ENCODE peak calls at places on chromosomes 7 and 10, in four cellular contexts. One of them, this sample, is unnamed.

GRCh38 chr7:82677064-82677463 is 233.5 kb upstream of the CACNA2D1 start:
- DNase-seq in HL-60: no peak
- DNase-seq in OCI-LY7: peak
- DNase-seq in psoas muscle: no peak
- DNase-seq in this sample: no peak

GRCh38 chr7:107327986-107328569 is 141.8 kb upstream of the GPR22 start:
- DNase-seq in psoas muscle: no peak
- DNase-seq in HL-60: no peak
- DNase-seq in OCI-LY7: no peak
- DNase-seq in this sample: no peak

GRCh38 chr10:31346953-31347352 is 27.9 kb downstream of the ZEB1 start:
- DNase-seq in HL-60: no peak
- DNase-seq in OCI-LY7: no peak
- DNase-seq in psoas muscle: no peak
- DNase-seq in this sample: no peak

GRCh38 chr7:146090023-146090645 is 26.5 kb upstream of the CNTNAP2 start:
- DNase-seq in psoas muscle: no peak
- DNase-seq in HL-60: peak
- DNase-seq in OCI-LY7: peak
- DNase-seq in this sample: no peak

GRCh38 chr7:93476491-93477344 is 97.8 kb downstream of the CALCR start:
- DNase-seq in HL-60: no peak
- DNase-seq in psoas muscle: no peak
- DNase-seq in OCI-LY7: no peak
- DNase-seq in this sample: no peak

GRCh38 chr7:134458341-134458805 is 527 bp downstream of the AKR1B1 start:
- DNase-seq in HL-60: peak
- DNase-seq in OCI-LY7: peak
- DNase-seq in psoas muscle: peak
- DNase-seq in this sample: peak

GRCh38 chr10:43448742-43449141 is 11.8 kb downstream of the ZNF487 start:
- DNase-seq in HL-60: peak
- DNase-seq in psoas muscle: no peak
- DNase-seq in OCI-LY7: no peak
- DNase-seq in this sample: no peak

GRCh38 chr7:18320971-18321567 is 174.5 kb upstream of the HDAC9 start:
- DNase-seq in HL-60: peak
- DNase-seq in OCI-LY7: peak
- DNase-seq in psoas muscle: no peak
- DNase-seq in this sample: peak

GRCh38 chr10:96439655-96440217 is 74.0 kb downstream of the TLL2 start:
- DNase-seq in HL-60: no peak
- DNase-seq in OCI-LY7: no peak
- DNase-seq in psoas muscle: no peak
- DNase-seq in this sample: no peak

GRCh38 chr10:97267671-97268070 is 24.8 kb downstream of the ARHGAP19 start:
- DNase-seq in HL-60: no peak
- DNase-seq in OCI-LY7: no peak
- DNase-seq in psoas muscle: no peak
- DNase-seq in this sample: no peak

GRCh38 chr10:37489658-37490003 is 364.2 kb downstream of the ANKRD30A start:
- DNase-seq in OCI-LY7: no peak
- DNase-seq in psoas muscle: no peak
- DNase-seq in HL-60: no peak
- DNase-seq in this sample: no peak

GRCh38 chr10:24947304-24948097 is 4.9 kb downstream of the PRTFDC1 start:
- DNase-seq in psoas muscle: no peak
- DNase-seq in OCI-LY7: no peak
- DNase-seq in HL-60: no peak
- DNase-seq in this sample: peak

GRCh38 chr10:78634389-78634815 is 434.4 kb upstream of the ZMIZ1 start:
- DNase-seq in OCI-LY7: peak
- DNase-seq in HL-60: no peak
- DNase-seq in psoas muscle: no peak
- DNase-seq in this sample: no peak

GRCh38 chr10:57979986-57980385 is 287.7 kb downstream of the IPMK start:
- DNase-seq in OCI-LY7: no peak
- DNase-seq in psoas muscle: no peak
- DNase-seq in HL-60: no peak
- DNase-seq in this sample: no peak

GRCh38 chr7:44847920-44848634 is at the start of gene H2AZ2:
- DNase-seq in OCI-LY7: peak
- DNase-seq in HL-60: peak
- DNase-seq in psoas muscle: peak
- DNase-seq in this sample: peak

GRCh38 chr10:110946496-110946895 is 27.1 kb downstream of the SHOC2 start:
- DNase-seq in OCI-LY7: no peak
- DNase-seq in psoas muscle: no peak
- DNase-seq in HL-60: no peak
- DNase-seq in this sample: no peak

GRCh38 chr7:116339564-116339963 is 129.2 kb downstream of the TES start:
- DNase-seq in HL-60: no peak
- DNase-seq in OCI-LY7: no peak
- DNase-seq in psoas muscle: no peak
- DNase-seq in this sample: no peak

GRCh38 chr7:30835396-30835915 is 64.2 kb downstream of the MINDY4 start:
- DNase-seq in HL-60: no peak
- DNase-seq in psoas muscle: no peak
- DNase-seq in OCI-LY7: no peak
- DNase-seq in this sample: no peak

GRCh38 chr10:53700227-53700626 is 927.6 kb upstream of the MBL2 start:
- DNase-seq in psoas muscle: no peak
- DNase-seq in OCI-LY7: no peak
- DNase-seq in HL-60: no peak
- DNase-seq in this sample: no peak

GRCh38 chr7:138585283-138585993 is 115.7 kb downstream of the SVOPL start:
- DNase-seq in OCI-LY7: no peak
- DNase-seq in psoas muscle: no peak
- DNase-seq in HL-60: no peak
- DNase-seq in this sample: no peak

GRCh38 chr7:107219563-107220244 is 50.9 kb downstream of the HBP1 start:
- DNase-seq in psoas muscle: no peak
- DNase-seq in HL-60: no peak
- DNase-seq in OCI-LY7: no peak
- DNase-seq in this sample: no peak

GRCh38 chr10:25651534-25651933 is 282.5 kb upstream of the MYO3A start:
- DNase-seq in psoas muscle: no peak
- DNase-seq in HL-60: no peak
- DNase-seq in OCI-LY7: no peak
- DNase-seq in this sample: no peak

GRCh38 chr7:156147104-156147503 is 334.8 kb upstream of the SHH start:
- DNase-seq in OCI-LY7: no peak
- DNase-seq in psoas muscle: no peak
- DNase-seq in HL-60: no peak
- DNase-seq in this sample: no peak

GRCh38 chr7:30074422-30075030 is 46.3 kb downstream of the PLEKHA8 start:
- DNase-seq in psoas muscle: no peak
- DNase-seq in OCI-LY7: peak
- DNase-seq in HL-60: peak
- DNase-seq in this sample: no peak

GRCh38 chr7:144622751-144623150 is 213.1 kb downstream of the TPK1 start:
- DNase-seq in psoas muscle: no peak
- DNase-seq in HL-60: no peak
- DNase-seq in OCI-LY7: no peak
- DNase-seq in this sample: no peak

GRCh38 chr7:37732253-37732652 is 48.7 kb downstream of the GPR141 start:
- DNase-seq in OCI-LY7: peak
- DNase-seq in HL-60: peak
- DNase-seq in psoas muscle: peak
- DNase-seq in this sample: peak

GRCh38 chr10:123995082-123995460 is 98.3 kb downstream of the CHST15 start:
- DNase-seq in HL-60: no peak
- DNase-seq in psoas muscle: no peak
- DNase-seq in OCI-LY7: no peak
- DNase-seq in this sample: no peak

GRCh38 chr7:33788493-33788892 is 116.8 kb upstream of the BMPER start:
- DNase-seq in psoas muscle: no peak
- DNase-seq in HL-60: no peak
- DNase-seq in OCI-LY7: no peak
- DNase-seq in this sample: no peak

GRCh38 chr10:69800109-69800508 is 1.6 kb upstream of the COL13A1 start:
- DNase-seq in OCI-LY7: peak
- DNase-seq in HL-60: peak
- DNase-seq in psoas muscle: no peak
- DNase-seq in this sample: no peak

GRCh38 chr10:19713800-19714525 is 102.3 kb upstream of the PLXDC2 start:
- DNase-seq in OCI-LY7: no peak
- DNase-seq in HL-60: no peak
- DNase-seq in psoas muscle: peak
- DNase-seq in this sample: no peak

GRCh38 chr7:93156884-93157283 is 8.7 kb upstream of the SAMD9L start:
- DNase-seq in HL-60: no peak
- DNase-seq in OCI-LY7: no peak
- DNase-seq in psoas muscle: no peak
- DNase-seq in this sample: no peak

GRCh38 chr10:114876602-114877300 is 55.2 kb downstream of the FHIP2A start:
- DNase-seq in psoas muscle: peak
- DNase-seq in OCI-LY7: peak
- DNase-seq in HL-60: peak
- DNase-seq in this sample: peak

GRCh38 chr7:150801242-150801945 is 825 bp downstream of the TMEM176A start:
- DNase-seq in psoas muscle: no peak
- DNase-seq in OCI-LY7: no peak
- DNase-seq in HL-60: no peak
- DNase-seq in this sample: no peak
- H3K4me3 ChIP-seq in psoas muscle: peak
- H3K4me3 ChIP-seq in OCI-LY7: no peak
- H3K4me3 ChIP-seq in HL-60: no peak
- H3K4me3 ChIP-seq in this sample: no peak

DNA sequence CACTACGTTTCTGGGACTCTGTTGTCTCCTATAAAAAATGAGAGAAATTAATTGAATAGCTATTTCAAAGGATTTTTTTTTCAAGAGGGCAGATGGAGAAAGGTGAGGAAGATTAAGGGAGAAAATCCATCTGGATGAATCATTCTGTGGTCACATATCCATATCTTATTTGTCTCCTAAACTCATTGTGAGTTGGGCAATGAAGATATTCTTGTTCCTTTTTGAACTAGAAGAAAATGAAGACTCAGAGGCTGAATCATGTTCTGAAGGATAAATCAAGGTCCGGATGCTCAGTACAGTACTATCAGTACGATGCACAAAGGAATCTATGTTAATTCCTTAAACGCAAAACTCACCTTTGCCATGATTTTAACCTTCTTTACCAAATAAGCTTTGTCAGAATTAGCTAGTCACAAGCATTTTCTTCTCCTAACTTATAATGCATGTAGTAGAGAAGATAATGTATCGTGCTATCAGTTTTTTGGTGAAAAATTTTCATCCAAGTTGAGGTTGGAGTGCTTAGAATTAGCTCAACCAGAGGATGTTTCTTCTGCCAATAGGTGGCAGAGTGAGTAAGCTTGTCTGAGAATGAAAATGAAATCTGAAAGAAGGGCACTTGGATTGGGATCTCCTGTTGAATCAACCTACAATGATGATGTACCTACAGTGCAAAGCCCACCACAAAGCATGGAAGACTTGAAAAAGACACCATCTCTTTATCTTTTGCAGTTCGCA is 446.9 kb downstream of the KIF20B start:
- DNase-seq in psoas muscle: no peak
- DNase-seq in HL-60: no peak
- DNase-seq in OCI-LY7: peak
- DNase-seq in this sample: no peak
- TF ChIP-seq CTCF in psoas muscle: no peak
- TF ChIP-seq CTCF in HL-60: peak
- TF ChIP-seq CTCF in OCI-LY7: peak
- TF ChIP-seq CTCF in this sample: peak

DNA sequence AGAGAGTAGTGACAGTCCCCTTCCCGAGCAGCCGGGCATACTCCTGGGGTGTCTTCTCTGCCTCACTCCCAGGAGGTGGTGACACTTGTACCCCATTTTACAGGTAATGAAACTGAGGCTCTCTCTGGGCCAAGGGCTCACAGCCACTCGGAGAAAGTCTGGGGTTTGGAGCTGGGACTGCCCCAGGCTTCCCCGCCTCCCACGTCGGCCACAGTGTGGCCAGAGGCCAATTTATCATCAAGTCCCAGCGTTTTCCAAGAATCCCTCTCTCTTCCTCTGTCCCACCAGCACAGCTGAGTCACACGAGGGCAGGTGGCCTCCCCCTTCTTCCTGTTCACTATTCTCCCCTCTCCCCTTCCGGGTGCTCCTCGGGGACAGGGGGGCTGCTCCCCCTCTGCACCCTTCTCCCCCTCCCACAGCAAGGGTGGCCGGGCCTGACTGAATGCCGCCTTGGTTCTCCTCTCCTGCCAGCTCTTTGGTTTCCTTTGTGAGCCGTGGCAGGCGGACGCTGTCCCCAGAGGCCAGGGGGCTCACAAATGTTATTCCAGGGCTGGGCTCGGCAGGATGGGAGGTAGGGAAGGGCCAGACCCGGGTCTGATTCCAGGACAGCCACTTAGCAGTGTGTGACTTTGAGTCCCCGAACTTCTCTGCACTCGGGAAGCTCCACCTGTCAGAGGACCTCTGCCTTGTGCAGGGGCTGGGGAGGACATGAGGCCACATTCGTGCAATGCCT is 17.7 kb downstream of the CLIP2 start:
- DNase-seq in OCI-LY7: no peak
- DNase-seq in HL-60: no peak
- DNase-seq in psoas muscle: peak
- DNase-seq in this sample: no peak
- H3K4me3 ChIP-seq in OCI-LY7: no peak
- H3K4me3 ChIP-seq in HL-60: no peak
- H3K4me3 ChIP-seq in psoas muscle: peak
- H3K4me3 ChIP-seq in this sample: no peak

DNA sequence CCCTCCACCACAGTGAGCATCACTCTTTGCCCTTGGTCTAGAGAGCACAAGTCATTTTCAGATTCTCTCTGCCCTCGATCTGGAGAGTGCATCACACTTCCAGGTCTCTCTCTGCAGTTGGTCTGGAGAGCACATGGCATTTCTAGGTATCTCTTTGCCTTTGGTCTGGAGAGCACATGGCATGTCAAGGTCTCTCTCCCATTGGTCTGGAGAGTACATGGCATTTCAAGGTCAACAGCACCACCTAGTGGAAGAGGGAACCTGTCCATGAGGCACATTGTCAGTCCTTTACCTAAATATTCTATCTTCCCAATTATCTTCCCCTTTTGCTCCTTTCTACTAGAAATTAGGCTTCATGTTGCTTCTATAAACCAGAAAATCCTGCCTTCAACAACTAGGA is 1139.4 kb downstream of the XPNPEP1 start:
- DNase-seq in psoas muscle: no peak
- DNase-seq in HL-60: peak
- DNase-seq in OCI-LY7: peak
- DNase-seq in this sample: peak
- TF ChIP-seq CTCF in psoas muscle: no peak
- TF ChIP-seq CTCF in HL-60: peak
- TF ChIP-seq CTCF in OCI-LY7: peak
- TF ChIP-seq CTCF in this sample: peak

This sample was measured in GM12864.